ENCODE peak calls at places on chromosomes 2 and 18, in four cellular contexts. U is AG09319, V is nephron progenitor cell, Z is EH. O is an unnamed sample.

GRCh38 chr2:36965751-36966369 is 476 bp downstream of the STRN start:
- DNase-seq in Z (peak), V (peak), U (no peak), O (peak)

GRCh38 chr18:61201516-61201915 is 131.7 kb upstream of the CDH20 start:
- DNase-seq in V (no peak), U (no peak), Z (no peak), O (peak)

GRCh38 chr2:28164280-28164801 is 228.3 kb upstream of the FOSL2 start:
- DNase-seq in U (no peak), V (no peak), Z (peak), O (peak)

GRCh38 chr2:239692348-239692747 is 291.5 kb upstream of the HDAC4 start:
- DNase-seq in U (no peak), Z (no peak), V (peak), O (no peak)

GRCh38 chr2:122543815-122544214 is 788.4 kb downstream of the TSN start:
- DNase-seq in V (no peak), Z (peak), U (no peak), O (no peak)

GRCh38 chr18:33123852-33124251 is 316.7 kb downstream of the CCDC178 start:
- DNase-seq in U (no peak), Z (no peak), V (peak), O (no peak)

GRCh38 chr2:88826399-88826798 is 134.9 kb downstream of the RPIA start:
- DNase-seq in V (no peak), U (no peak), Z (no peak), O (no peak)

GRCh38 chr18:48777737-48778111 is 173.0 kb downstream of the SMAD7 start:
- DNase-seq in V (no peak), U (no peak), Z (no peak), O (peak)

GRCh38 chr2:74856599-74856998 is 22.7 kb downstream of the HK2 start:
- DNase-seq in Z (no peak), V (no peak), U (no peak), O (no peak)

GRCh38 chr2:240503375-240503774 is 54.4 kb downstream of the ANKMY1 start:
- DNase-seq in V (no peak), U (no peak), Z (no peak), O (no peak)

GRCh38 chr18:12283666-12284065 is 24.4 kb upstream of the TUBB6 start:
- DNase-seq in U (no peak), Z (no peak), V (no peak), O (no peak)

GRCh38 chr18:48330016-48330991 is 78.9 kb downstream of the ZBTB7C start:
- DNase-seq in U (peak), Z (peak), V (no peak), O (peak)

GRCh38 chr2:234025475-234025874 is 25.0 kb upstream of the SPP2 start:
- DNase-seq in V (no peak), Z (no peak), U (no peak), O (no peak)

GRCh38 chr18:41461058-41461560 is 493.9 kb upstream of the PIK3C3 start:
- DNase-seq in V (no peak), Z (no peak), U (no peak), O (no peak)

GRCh38 chr2:23480991-23481797 is 96.2 kb downstream of the KLHL29 start:
- DNase-seq in U (peak), Z (peak), V (no peak), O (peak)

GRCh38 chr2:19532797-19533196 is 174.4 kb upstream of the OSR1 start:
- DNase-seq in Z (peak), V (no peak), U (no peak), O (no peak)

GRCh38 chr2:43223412-43224040 is 2.9 kb downstream of the ZFP36L2 start:
- DNase-seq in V (no peak), Z (peak), U (no peak), O (peak)

GRCh38 chr2:59428940-59429339 is 1124.5 kb downstream of the BCL11A start:
- DNase-seq in Z (no peak), U (no peak), V (no peak), O (no peak)

GRCh38 chr2:124778076-124778475 is 753.0 kb downstream of the CNTNAP5 start:
- DNase-seq in U (no peak), V (no peak), Z (peak), O (no peak)

GRCh38 chr2:6647028-6647427 is 218.7 kb downstream of the CMPK2 start:
- DNase-seq in Z (no peak), V (no peak), U (no peak), O (no peak)

GRCh38 chr18:50819727-50820378 is at the start of gene MRO:
- DNase-seq in U (peak), Z (peak), V (peak), O (peak)

O was measured in adipocyte.